ENCODE peak calls at places on chromosome 19, in ten cellular contexts. Q is activated naive CD8-positive, alpha-beta T cell treated with anti-CD3 and anti-CD28 coated beads, Interleukin-2, amount 50 U/mL, for 24 hours; D is COR-L47; P is left ventricle myocardium superior; B is EH; W is NCI-H1105; F is NCI-H748 treated with DMSO at 0.1 percent for 48 hours; S is WTC11; Y is fibroblast of gingiva; H is left lobe of liver. I is an unnamed sample.

GRCh38 chr19:40896418-40896796 is 14.4 kb upstream of the CYP2A7 start:
- DNase-seq in Q (no peak), D (no peak), P (no peak), B (no peak), W (no peak), F (no peak), S (no peak), Y (no peak), H (no peak), I (no peak)

GRCh38 chr19:43482193-43482592 is 16.8 kb upstream of the LYPD3 start:
- DNase-seq in Q (no peak), D (no peak), P (no peak), B (no peak), W (no peak), F (no peak), S (no peak), Y (no peak), H (no peak), I (no peak)

GRCh38 chr19:37218592-37218935 is 550 bp downstream of the ZNF383 start:
- DNase-seq in Q (peak; percentile 20), D (no peak), P (no peak), B (peak; percentile 37), W (no peak), F (no peak), S (no peak), Y (peak; percentile 47), H (no peak), I (no peak)

GRCh38 chr19:41219924-41220567 is 1.0 kb downstream of the AXL start:
- DNase-seq in Q (no peak), D (no peak), P (peak; percentile 73), B (peak; percentile 84), W (no peak), F (no peak), S (no peak), Y (peak; percentile 74), H (no peak), I (no peak)

GRCh38 chr19:33350538-33351309 is 22.8 kb upstream of the CEBPG start:
- DNase-seq in Q (no peak), D (no peak), P (no peak), B (peak; percentile 37), W (no peak), F (no peak), S (no peak), Y (peak; percentile 78), H (no peak), I (no peak)

GRCh38 chr19:41937976-41938375 is 9.7 kb upstream of the ERFL start:
- DNase-seq in Q (no peak), D (no peak), P (no peak), B (no peak), W (no peak), F (no peak), S (no peak), Y (no peak), H (no peak), I (no peak)

GRCh38 chr19:23403581-23404324 is 8.5 kb upstream of the ZNF91 start:
- DNase-seq in Q (no peak), D (peak; percentile 59), P (no peak), B (no peak), W (no peak), F (no peak), S (no peak), Y (no peak), H (no peak), I (no peak)

GRCh38 chr19:32676186-32676894 is 692 bp downstream of the RGS9BP start:
- DNase-seq in Q (no peak), D (peak; percentile 60), P (peak; percentile 46), B (no peak), W (no peak), F (peak; percentile 30), S (peak; percentile 55), Y (no peak), H (no peak), I (peak; percentile 76)

GRCh38 chr19:6536138-6536671 is 5.4 kb downstream of the TNFSF9 start:
- DNase-seq in Q (peak; percentile 78), D (peak; percentile 3), P (no peak), B (peak; percentile 20), W (no peak), F (no peak), S (peak; percentile 61), Y (no peak), H (no peak), I (no peak)

GRCh38 chr19:15463865-15464371 is 426 bp downstream of the RASAL3 start:
- DNase-seq in Q (peak; percentile 76), D (no peak), P (peak; percentile 44), B (no peak), W (no peak), F (no peak), S (peak; percentile 35), Y (no peak), H (no peak), I (no peak)

GRCh38 chr19:49447485-49448431 is 3.9 kb downstream of the PIH1D1 start:
- DNase-seq in Q (peak; percentile 58), D (no peak), P (peak; percentile 62), B (peak; percentile 49), W (no peak), F (no peak), S (peak; percentile 91), Y (no peak), H (no peak), I (no peak)

GRCh38 chr19:14979136-14979497 is 547 bp downstream of the SLC1A6 start:
- DNase-seq in Q (no peak), D (no peak), P (no peak), B (no peak), W (no peak), F (no peak), S (peak; percentile 45), Y (no peak), H (no peak), I (no peak)

GRCh38 chr19:6963937-6964336 is 57.3 kb downstream of the MBD3L2B start:
- DNase-seq in Q (peak; percentile 50), D (no peak), P (no peak), B (no peak), W (no peak), F (no peak), S (peak; percentile 11), Y (no peak), H (no peak), I (no peak)

GRCh38 chr19:4186087-4186993 is 3.9 kb downstream of the ANKRD24 start:
- DNase-seq in Q (peak; percentile 88), D (peak; percentile 26), P (peak; percentile 70), B (peak; percentile 74), W (peak; percentile 51), F (peak; percentile 20), S (peak; percentile 96), Y (peak; percentile 54), H (peak; percentile 84), I (peak; percentile 65)

GRCh38 chr19:33273065-33273736 is 29.1 kb downstream of the CEBPA start:
- DNase-seq in Q (no peak), D (no peak), P (no peak), B (no peak), W (no peak), F (no peak), S (no peak), Y (no peak), H (peak; percentile 69), I (no peak)

GRCh38 chr19:57118848-57119247 is 937 bp upstream of the USP29 start:
- DNase-seq in Q (no peak), D (no peak), P (no peak), B (no peak), W (no peak), F (no peak), S (no peak), Y (no peak), H (no peak), I (no peak)

GRCh38 chr19:16376241-16376640 is 51.6 kb downstream of the KLF2 start:
- DNase-seq in Q (no peak), D (no peak), P (no peak), B (no peak), W (no peak), F (no peak), S (no peak), Y (no peak), H (no peak), I (no peak)

GRCh38 chr19:40799558-40800338 is 757 bp downstream of the EGLN2 start:
- DNase-seq in Q (peak; percentile 62), D (no peak), P (peak; percentile 80), B (peak; percentile 50), W (no peak), F (no peak), S (peak; percentile 62), Y (no peak), H (no peak), I (peak; percentile 39)

GRCh38 chr19:30362156-30362754 is 9.9 kb upstream of the ZNF536 start:
- DNase-seq in Q (no peak), D (no peak), P (no peak), B (no peak), W (no peak), F (no peak), S (no peak), Y (no peak), H (no peak), I (no peak)

GRCh38 chr19:53254451-53255341 is at the start of gene ZNF677:
- DNase-seq in Q (peak; percentile 80), D (no peak), P (peak; percentile 96), B (peak; percentile 86), W (no peak), F (peak; percentile 78), S (peak; percentile 90), Y (peak; percentile 91), H (peak; percentile 66), I (peak; percentile 47)

GRCh38 chr19:19591133-19591825 is 27.2 kb downstream of the PBX4 start:
- DNase-seq in Q (peak; percentile 58), D (no peak), P (no peak), B (peak; percentile 99), W (no peak), F (no peak), S (peak; percentile 19), Y (peak; percentile 99), H (no peak), I (no peak)

GRCh38 chr19:48587387-48587786 is 19.2 kb upstream of the SPACA4 start:
- DNase-seq in Q (no peak), D (no peak), P (no peak), B (no peak), W (no peak), F (no peak), S (no peak), Y (no peak), H (no peak), I (no peak)

GRCh38 chr19:40802300-40803169 is 3.5 kb downstream of the EGLN2 start:
- DNase-seq in Q (no peak), D (no peak), P (peak; percentile 89), B (no peak), W (no peak), F (no peak), S (no peak), Y (peak; percentile 30), H (no peak), I (no peak)

GRCh38 chr19:2449019-2449418 is 7.7 kb downstream of the LMNB2 start:
- DNase-seq in Q (no peak), D (no peak), P (no peak), B (peak; percentile 45), W (no peak), F (no peak), S (no peak), Y (peak; percentile 18), H (no peak), I (no peak)

GRCh38 chr19:32570081-32570785 is 10.8 kb upstream of the PDCD5 start:
- DNase-seq in Q (peak; percentile 46), D (peak; percentile 46), P (no peak), B (peak; percentile 66), W (peak; percentile 40), F (peak; percentile 58), S (peak; percentile 65), Y (peak; percentile 47), H (peak; percentile 48), I (peak; percentile 85)